ENCODE peak calls at places on chromosomes 1 and 21, in ten cellular contexts. T is A673, R is A549, K is fibroblast of lung, J is HepG2, V is psoas muscle, N is cardiac muscle cell, G is left ventricle myocardium inferior, Z is mucosa of descending colon, L is Caco-2. H is an unnamed sample.

GRCh38 chr1:162970021-162970420 is 99.1 kb upstream of the RGS4 start:
- DNase-seq in T (no peak), R (no peak), K (no peak), J (no peak), V (no peak), N (no peak), G (no peak), Z (no peak), L (no peak), H (no peak)

GRCh38 chr1:216464489-216464888 is 41.2 kb upstream of the USH2A start:
- DNase-seq in T (peak), R (no peak), K (peak), J (peak), V (no peak), N (no peak), G (no peak), Z (no peak), L (no peak), H (no peak)

GRCh38 chr1:206010101-206010500 is 6.9 kb upstream of the RAB7B start:
- DNase-seq in T (no peak), R (no peak), K (no peak), J (no peak), V (no peak), N (peak), G (no peak), Z (no peak), L (no peak), H (no peak)

GRCh38 chr1:174999926-175000696 is at the start of gene CACYBP:
- DNase-seq in T (no peak), R (peak), K (no peak), J (peak), V (no peak), N (peak), G (no peak), Z (peak), L (no peak), H (no peak)

GRCh38 chr1:81832573-81832972 is 31.8 kb downstream of the ADGRL2 start:
- DNase-seq in T (no peak), R (no peak), K (peak), J (no peak), V (no peak), N (no peak), G (no peak), Z (no peak), L (no peak), H (no peak)

GRCh38 chr1:228646717-228647522 is 88.4 kb upstream of the RHOU start:
- DNase-seq in T (peak), R (peak), K (peak), J (peak), V (no peak), N (peak), G (no peak), Z (peak), L (peak), H (no peak)

GRCh38 chr21:33674226-33674625 is 31.9 kb downstream of the ITSN1 start:
- DNase-seq in T (no peak), R (no peak), K (no peak), J (no peak), V (no peak), N (no peak), G (no peak), Z (no peak), L (no peak), H (no peak)

GRCh38 chr1:12426030-12426429 is 192.0 kb downstream of the DHRS3 start:
- DNase-seq in T (no peak), R (no peak), K (no peak), J (no peak), V (no peak), N (no peak), G (no peak), Z (no peak), L (no peak), H (no peak)

GRCh38 chr1:21914468-21914867 is 22.6 kb downstream of the HSPG2 start:
- DNase-seq in T (no peak), R (no peak), K (no peak), J (no peak), V (no peak), N (no peak), G (no peak), Z (no peak), L (no peak), H (no peak)

GRCh38 chr21:41695513-41695912 is 71.3 kb downstream of the RIPK4 start:
- DNase-seq in T (no peak), R (no peak), K (no peak), J (no peak), V (no peak), N (no peak), G (no peak), Z (no peak), L (no peak), H (no peak)

GRCh38 chr1:32893198-32894018 is 7.1 kb downstream of the HPCA start:
- DNase-seq in T (peak), R (peak), K (no peak), J (no peak), V (peak), N (no peak), G (peak), Z (peak), L (peak), H (no peak)

GRCh38 chr1:77039739-77040138 is 172.5 kb downstream of the ST6GALNAC5 start:
- DNase-seq in T (no peak), R (peak), K (peak), J (no peak), V (no peak), N (no peak), G (no peak), Z (no peak), L (no peak), H (no peak)

GRCh38 chr1:1213153-1213918 is 617 bp downstream of the TNFRSF4 start:
- DNase-seq in T (no peak), R (no peak), K (no peak), J (no peak), V (peak), N (no peak), G (peak), Z (no peak), L (no peak), H (no peak)

GRCh38 chr1:78275906-78276690 is 214.7 kb upstream of the PTGFR start:
- DNase-seq in T (no peak), R (no peak), K (no peak), J (no peak), V (no peak), N (no peak), G (no peak), Z (no peak), L (no peak), H (no peak)

GRCh38 chr1:40711465-40712404 is 20.2 kb downstream of the NFYC start:
- DNase-seq in T (no peak), R (no peak), K (peak), J (peak), V (no peak), N (peak), G (no peak), Z (peak), L (no peak), H (no peak)

GRCh38 chr1:215761446-215761845 is 194.3 kb downstream of the KCTD3 start:
- DNase-seq in T (no peak), R (no peak), K (peak), J (no peak), V (no peak), N (no peak), G (no peak), Z (no peak), L (no peak), H (no peak)

GRCh38 chr1:156807627-156808026 is 9.0 kb downstream of the SH2D2A start:
- DNase-seq in T (no peak), R (no peak), K (no peak), J (no peak), V (no peak), N (no peak), G (no peak), Z (no peak), L (no peak), H (no peak)

GRCh38 chr1:76073471-76073870 is 1.1 kb upstream of the ST6GALNAC3 start:
- DNase-seq in T (no peak), R (no peak), K (peak), J (no peak), V (no peak), N (no peak), G (no peak), Z (no peak), L (no peak), H (no peak)

GRCh38 chr1:156211243-156211642 is 1.6 kb upstream of the PMF1 start:
- DNase-seq in T (no peak), R (no peak), K (no peak), J (no peak), V (no peak), N (no peak), G (no peak), Z (no peak), L (no peak), H (no peak)

GRCh38 chr1:233252436-233252835 is 43.1 kb downstream of the PCNX2 start:
- DNase-seq in T (no peak), R (no peak), K (peak), J (no peak), V (no peak), N (no peak), G (no peak), Z (no peak), L (no peak), H (no peak)

GRCh38 chr1:81802601-81803422 is 2.1 kb downstream of the ADGRL2 start:
- DNase-seq in T (peak), R (no peak), K (peak), J (no peak), V (peak), N (peak), G (peak), Z (peak), L (peak), H (no peak)

GRCh38 chr21:36661511-36662309 is 37.2 kb upstream of the SIM2 start:
- DNase-seq in T (peak), R (peak), K (peak), J (peak), V (no peak), N (peak), G (no peak), Z (peak), L (peak), H (peak)

GRCh38 chr1:40824591-40825429 is 37.4 kb downstream of the CITED4 start:
- DNase-seq in T (no peak), R (no peak), K (peak), J (peak), V (no peak), N (no peak), G (no peak), Z (no peak), L (peak), H (no peak)

DNA sequence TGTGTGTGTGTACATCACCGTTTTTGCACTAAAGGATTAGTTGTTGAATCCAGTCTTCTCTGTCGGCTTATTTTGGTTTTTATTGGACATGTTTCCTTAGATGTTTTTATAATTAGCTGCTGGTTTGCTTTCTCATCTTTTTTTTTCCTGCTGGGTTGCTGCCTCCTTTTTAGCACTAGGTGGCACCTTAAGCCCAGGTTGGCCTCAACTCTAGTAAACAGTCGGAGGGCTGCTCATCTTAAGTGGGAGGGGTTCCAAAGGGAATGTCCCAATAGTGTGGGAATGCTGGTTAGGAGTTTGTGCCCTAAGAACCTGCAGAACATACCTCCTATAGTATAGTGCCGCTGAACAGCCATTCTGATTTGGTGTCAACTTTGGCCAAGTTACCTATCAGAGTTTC is 570.1 kb upstream of the CXADR start:
- DNase-seq in T (peak), R (no peak), K (peak), J (peak), V (no peak), N (no peak), G (no peak), Z (peak), L (peak), H (no peak)
- TF ChIP-seq CTCF in T (peak), R (peak), K (peak), J (peak), V (no peak), N (peak), G (peak), Z (no peak), L (peak), H (peak)

GRCh38 chr1:31714442-31715096 is 10.8 kb upstream of the COL16A1 start:
- DNase-seq in T (peak), R (peak), K (peak), J (peak), V (peak), N (peak), G (peak), Z (peak), L (peak), H (no peak)
- H3K4me3 ChIP-seq in T (peak), R (peak), K (no peak), J (peak), V (peak), N (no peak), G (peak), Z (peak), L (peak), H (no peak)

DNA sequence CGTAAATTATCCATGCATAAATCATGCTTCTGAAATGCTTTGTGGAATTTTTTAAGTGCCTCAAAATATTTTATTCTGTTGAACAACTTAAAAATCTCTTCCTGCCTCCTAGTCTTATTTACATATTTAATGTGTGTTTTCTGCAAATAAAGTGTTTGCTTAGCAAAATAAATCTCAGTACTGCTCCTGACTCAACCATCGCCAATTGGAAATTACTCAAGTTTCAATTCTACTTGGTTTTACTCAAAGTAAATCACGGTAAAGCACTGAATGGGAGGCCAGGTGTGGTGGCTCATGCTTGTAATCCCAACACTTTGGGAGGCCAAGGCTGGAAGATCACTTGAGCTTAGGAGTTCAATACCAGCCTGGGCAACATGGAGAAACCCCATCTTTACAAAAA is 152.2 kb upstream of the NR5A2 start:
- DNase-seq in T (no peak), R (no peak), K (no peak), J (no peak), V (no peak), N (no peak), G (no peak), Z (no peak), L (no peak), H (peak)
- TF ChIP-seq CTCF in T (no peak), R (no peak), K (no peak), J (no peak), V (no peak), N (no peak), G (no peak), Z (no peak), L (no peak), H (no peak)

GRCh38 chr1:181159451-181160151 is 71.1 kb downstream of the IER5 start:
- DNase-seq in T (no peak), R (no peak), K (no peak), J (no peak), V (no peak), N (no peak), G (no peak), Z (peak), L (no peak), H (no peak)
- H3K4me3 ChIP-seq in T (no peak), R (no peak), K (no peak), J (no peak), V (no peak), N (no peak), G (no peak), Z (no peak), L (no peak), H (no peak)

GRCh38 chr1:4694492-4694891 is 40.1 kb downstream of the AJAP1 start:
- DNase-seq in T (no peak), R (no peak), K (no peak), J (no peak), V (no peak), N (no peak), G (no peak), Z (no peak), L (no peak), H (no peak)
- TF ChIP-seq CTCF in T (no peak), R (no peak), K (no peak), J (no peak), V (no peak), N (no peak), G (no peak), Z (no peak), L (no peak), H (peak)

GRCh38 chr1:27446491-27447020 is 43.4 kb downstream of the WASF2 start:
- DNase-seq in T (no peak), R (no peak), K (no peak), J (no peak), V (no peak), N (no peak), G (no peak), Z (no peak), L (no peak), H (no peak)

GRCh38 chr1:27447883-27448282 is 42.1 kb downstream of the WASF2 start:
- DNase-seq in T (no peak), R (no peak), K (no peak), J (no peak), V (no peak), N (no peak), G (no peak), Z (peak), L (no peak), H (no peak)

GRCh38 chr1:27444632-27445031 is 45.3 kb downstream of the WASF2 start:
- DNase-seq in T (no peak), R (no peak), K (no peak), J (no peak), V (no peak), N (no peak), G (no peak), Z (no peak), L (no peak), H (no peak)

GRCh38 chr1:27447399-27447798 is 42.6 kb downstream of the WASF2 start:
- DNase-seq in T (no peak), R (no peak), K (no peak), J (no peak), V (no peak), N (no peak), G (no peak), Z (no peak), L (no peak), H (no peak)

GRCh38 chr1:27445177-27445936 is 44.6 kb downstream of the WASF2 start:
- DNase-seq in T (no peak), R (no peak), K (no peak), J (peak), V (no peak), N (no peak), G (no peak), Z (no peak), L (no peak), H (no peak)
- H3K4me3 ChIP-seq in T (no peak), R (no peak), K (no peak), J (no peak), V (no peak), N (no peak), G (no peak), Z (no peak), L (no peak), H (no peak)

DNA sequence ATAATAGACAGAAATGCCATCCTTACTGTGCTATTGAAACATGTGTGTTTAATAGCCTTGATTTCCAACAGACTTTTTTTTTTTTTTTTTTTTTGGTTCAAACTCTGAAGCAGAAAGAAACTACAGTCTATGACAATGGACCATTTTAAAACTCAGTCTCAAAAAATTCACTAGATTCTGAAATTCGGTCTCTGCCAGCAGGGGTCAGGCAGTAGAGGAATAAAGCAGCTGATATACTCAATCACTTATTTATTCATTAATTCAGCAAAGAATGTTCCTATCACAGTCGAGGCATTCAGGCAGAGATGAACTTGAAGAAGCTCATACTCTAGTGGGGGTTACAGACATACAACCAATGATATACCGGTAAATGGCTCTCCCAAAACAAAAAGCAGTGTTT is 260.9 kb upstream of the DMRTA2 start:
- DNase-seq in T (no peak), R (no peak), K (no peak), J (no peak), V (no peak), N (no peak), G (no peak), Z (no peak), L (no peak), H (no peak)
- TF ChIP-seq CTCF in T (peak), R (no peak), K (peak), J (no peak), V (no peak), N (no peak), G (no peak), Z (no peak), L (no peak), H (no peak)